ENCODE peak calls at places on chromosomes 13 and 19, in ten cellular contexts. X is H9, A is psoas muscle, O is endothelial cell, E is heart right ventricle, F is cardiac fibroblast, R is HFFc6, T is lower leg skin, V is sigmoid colon, B is BE2C. H is an unnamed sample.

GRCh38 chr19:38898788-38899446 is 501 bp downstream of the SIRT2 start:
- DNase-seq in X (no peak), A (no peak), O (no peak), E (no peak), F (peak), R (peak), T (no peak), V (no peak), B (no peak), H (no peak)

GRCh38 chr19:6739884-6740588 is 556 bp downstream of the TRIP10 start:
- DNase-seq in X (peak), A (peak), O (peak), E (peak), F (no peak), R (no peak), T (peak), V (no peak), B (no peak), H (no peak)

GRCh38 chr13:28792992-28793391 is 27.1 kb upstream of the MTUS2 start:
- DNase-seq in X (no peak), A (no peak), O (no peak), E (no peak), F (peak), R (peak), T (no peak), V (no peak), B (no peak), H (no peak)

GRCh38 chr13:76723551-76724232 is 162.5 kb downstream of the KCTD12 start:
- DNase-seq in X (peak), A (peak), O (no peak), E (peak), F (peak), R (peak), T (no peak), V (no peak), B (no peak), H (no peak)

GRCh38 chr13:36788276-36788675 is 30.7 kb upstream of the RFXAP start:
- DNase-seq in X (no peak), A (no peak), O (no peak), E (no peak), F (no peak), R (peak), T (no peak), V (no peak), B (no peak), H (no peak)

GRCh38 chr13:99577934-99578917 is 77.0 kb downstream of the TM9SF2 start:
- DNase-seq in X (no peak), A (no peak), O (no peak), E (no peak), F (peak), R (no peak), T (no peak), V (no peak), B (no peak), H (no peak)

GRCh38 chr13:79491715-79492114 is 10.8 kb downstream of the NDFIP2 start:
- DNase-seq in X (no peak), A (no peak), O (no peak), E (no peak), F (peak), R (peak), T (no peak), V (no peak), B (no peak), H (no peak)

GRCh38 chr13:41554626-41555386 is 97.5 kb downstream of the RGCC start:
- DNase-seq in X (no peak), A (no peak), O (no peak), E (no peak), F (no peak), R (no peak), T (no peak), V (no peak), B (no peak), H (no peak)

GRCh38 chr13:30047154-30047874 is 196.9 kb upstream of the UBL3 start:
- DNase-seq in X (no peak), A (no peak), O (no peak), E (no peak), F (no peak), R (no peak), T (no peak), V (no peak), B (no peak), H (no peak)

GRCh38 chr19:45501730-45502014 is 3.4 kb downstream of the PPM1N start:
- DNase-seq in X (peak), A (no peak), O (no peak), E (no peak), F (no peak), R (no peak), T (no peak), V (no peak), B (no peak), H (no peak)

GRCh38 chr13:39875583-39875982 is 220.1 kb downstream of the COG6 start:
- DNase-seq in X (no peak), A (no peak), O (no peak), E (no peak), F (peak), R (no peak), T (no peak), V (no peak), B (no peak), H (no peak)

GRCh38 chr13:73142091-73142490 is 83.3 kb downstream of the KLF5 start:
- DNase-seq in X (no peak), A (no peak), O (no peak), E (no peak), F (peak), R (no peak), T (no peak), V (no peak), B (no peak), H (no peak)

GRCh38 chr19:35146746-35147466 is 3.9 kb downstream of the FXYD7 start:
- DNase-seq in X (no peak), A (no peak), O (no peak), E (no peak), F (no peak), R (no peak), T (no peak), V (no peak), B (no peak), H (no peak)

GRCh38 chr19:28242317-28242927 is 970.5 kb downstream of the UQCRFS1 start:
- DNase-seq in X (peak), A (no peak), O (peak), E (peak), F (peak), R (no peak), T (no peak), V (no peak), B (no peak), H (no peak)

GRCh38 chr19:1853295-1854031 is 5.2 kb upstream of the REXO1 start:
- DNase-seq in X (peak), A (peak), O (peak), E (peak), F (peak), R (peak), T (peak), V (peak), B (peak), H (peak)

DNA sequence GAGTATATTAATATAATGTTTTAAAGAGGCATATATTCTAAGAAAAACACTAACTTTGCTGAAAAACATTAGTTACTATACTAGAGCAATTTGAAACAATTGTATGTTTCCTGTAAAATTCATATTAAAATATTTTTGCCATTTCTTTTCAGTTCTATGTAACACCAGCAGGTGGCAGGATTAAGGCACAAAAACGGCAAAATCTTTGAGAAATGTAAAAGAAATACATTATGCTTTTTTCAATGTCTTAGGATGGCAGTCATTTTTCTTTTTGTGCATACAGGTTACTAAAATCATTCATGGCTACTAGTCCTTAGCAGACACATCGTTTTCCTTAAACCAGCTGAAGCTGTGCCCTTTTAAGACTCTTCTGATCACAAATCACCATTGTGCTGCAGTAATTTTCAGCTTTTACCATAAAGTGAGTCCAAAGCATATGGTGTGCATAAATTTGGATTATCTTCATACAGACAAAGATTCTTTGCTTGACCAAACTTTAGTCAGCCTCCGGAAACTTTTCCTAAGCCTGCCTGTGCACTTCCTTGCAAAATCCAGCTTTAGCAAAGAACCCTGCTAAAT is 800.7 kb upstream of the SLITRK5 start:
- DNase-seq in X (no peak), A (no peak), O (no peak), E (no peak), F (peak), R (no peak), T (no peak), V (no peak), B (no peak), H (no peak)
- TF ChIP-seq CTCF in X (peak), A (no peak), O (peak), E (no peak), F (peak), R (peak), T (no peak), V (peak), B (peak), H (peak)

GRCh38 chr19:36939153-36939552 is 23.0 kb downstream of the ZNF568 start:
- DNase-seq in X (no peak), A (no peak), O (no peak), E (no peak), F (no peak), R (no peak), T (no peak), V (no peak), B (no peak), H (no peak)
- TF ChIP-seq CTCF in X (no peak), A (no peak), O (no peak), E (no peak), F (no peak), R (peak), T (no peak), V (no peak), B (peak), H (no peak)

GRCh38 chr19:14093117-14093784 is 2.7 kb upstream of the SAMD1 start:
- DNase-seq in X (no peak), A (no peak), O (no peak), E (no peak), F (no peak), R (no peak), T (no peak), V (no peak), B (no peak), H (no peak)

GRCh38 chr19:14094854-14095253 is 4.3 kb upstream of the SAMD1 start:
- DNase-seq in X (no peak), A (no peak), O (no peak), E (no peak), F (no peak), R (no peak), T (no peak), V (no peak), B (no peak), H (no peak)

GRCh38 chr19:14101003-14101545 is 10.5 kb upstream of the SAMD1 start:
- DNase-seq in X (no peak), A (no peak), O (no peak), E (no peak), F (no peak), R (no peak), T (no peak), V (no peak), B (no peak), H (no peak)

GRCh38 chr19:14096272-14096992 is 5.9 kb upstream of the SAMD1 start:
- DNase-seq in X (no peak), A (no peak), O (no peak), E (no peak), F (no peak), R (no peak), T (no peak), V (no peak), B (no peak), H (no peak)

GRCh38 chr19:14097532-14098151 is 7.1 kb upstream of the SAMD1 start:
- DNase-seq in X (no peak), A (no peak), O (no peak), E (no peak), F (no peak), R (no peak), T (no peak), V (no peak), B (no peak), H (no peak)
- TF ChIP-seq CTCF in X (peak), A (peak), O (no peak), E (no peak), F (peak), R (peak), T (no peak), V (no peak), B (peak), H (no peak)

GRCh38 chr13:94657167-94657566 is 55.2 kb downstream of the SOX21 start:
- DNase-seq in X (no peak), A (no peak), O (no peak), E (no peak), F (peak), R (peak), T (no peak), V (no peak), B (no peak), H (no peak)

GRCh38 chr13:94656766-94657165 is 55.1 kb downstream of the GPR180 start:
- DNase-seq in X (no peak), A (no peak), O (no peak), E (no peak), F (peak), R (peak), T (no peak), V (no peak), B (no peak), H (no peak)

GRCh38 chr13:94661396-94661795 is 50.9 kb downstream of the SOX21 start:
- DNase-seq in X (no peak), A (no peak), O (no peak), E (no peak), F (no peak), R (no peak), T (no peak), V (no peak), B (no peak), H (no peak)

GRCh38 chr13:94660695-94661324 is 51.5 kb downstream of the SOX21 start:
- DNase-seq in X (no peak), A (no peak), O (peak), E (no peak), F (peak), R (peak), T (no peak), V (no peak), B (no peak), H (no peak)

DNA sequence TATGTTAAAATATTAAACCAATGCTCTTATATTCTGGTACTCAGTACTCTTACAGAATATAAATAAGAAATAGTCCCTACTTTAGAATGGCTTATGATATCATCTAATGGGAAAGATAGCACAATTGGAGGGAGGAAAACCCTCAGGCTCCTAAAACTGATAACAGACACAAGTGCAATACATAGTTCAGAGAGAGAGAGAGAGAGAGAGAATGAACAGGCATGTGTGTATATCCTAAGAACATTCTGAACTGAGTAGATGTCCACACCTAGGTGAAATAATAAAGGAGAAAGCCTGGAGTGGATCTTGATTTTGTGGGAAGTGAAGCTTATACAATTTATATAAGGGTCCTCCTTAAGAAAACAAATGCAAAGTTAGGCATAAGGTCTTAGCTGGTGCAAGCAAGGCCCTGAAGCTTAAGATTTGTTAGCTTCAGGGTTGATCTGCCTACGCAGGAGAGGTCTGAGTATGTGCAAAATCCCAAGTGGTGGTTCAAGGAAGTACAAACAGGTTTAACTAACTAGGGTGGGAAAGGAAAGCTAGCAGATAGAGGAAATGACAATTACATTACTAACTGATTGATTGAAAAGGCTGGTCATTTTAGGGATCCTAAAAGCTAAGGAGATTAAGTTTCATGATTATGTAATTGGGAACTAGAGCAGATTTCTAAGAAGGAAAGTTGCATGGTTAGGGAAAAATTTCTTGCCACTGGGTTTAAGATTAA is 53.3 kb downstream of the SOX21 start:
- DNase-seq in X (no peak), A (no peak), O (no peak), E (no peak), F (no peak), R (no peak), T (no peak), V (no peak), B (no peak), H (no peak)
- TF ChIP-seq CTCF in X (peak), A (no peak), O (peak), E (no peak), F (no peak), R (peak), T (no peak), V (no peak), B (no peak), H (no peak)

GRCh38 chr19:17677002-17677401 is 11.2 kb downstream of the UNC13A start:
- DNase-seq in X (no peak), A (no peak), O (no peak), E (no peak), F (no peak), R (no peak), T (no peak), V (no peak), B (no peak), H (no peak)
- TF ChIP-seq CTCF in X (peak), A (no peak), O (no peak), E (no peak), F (no peak), R (peak), T (no peak), V (no peak), B (no peak), H (no peak)

DNA sequence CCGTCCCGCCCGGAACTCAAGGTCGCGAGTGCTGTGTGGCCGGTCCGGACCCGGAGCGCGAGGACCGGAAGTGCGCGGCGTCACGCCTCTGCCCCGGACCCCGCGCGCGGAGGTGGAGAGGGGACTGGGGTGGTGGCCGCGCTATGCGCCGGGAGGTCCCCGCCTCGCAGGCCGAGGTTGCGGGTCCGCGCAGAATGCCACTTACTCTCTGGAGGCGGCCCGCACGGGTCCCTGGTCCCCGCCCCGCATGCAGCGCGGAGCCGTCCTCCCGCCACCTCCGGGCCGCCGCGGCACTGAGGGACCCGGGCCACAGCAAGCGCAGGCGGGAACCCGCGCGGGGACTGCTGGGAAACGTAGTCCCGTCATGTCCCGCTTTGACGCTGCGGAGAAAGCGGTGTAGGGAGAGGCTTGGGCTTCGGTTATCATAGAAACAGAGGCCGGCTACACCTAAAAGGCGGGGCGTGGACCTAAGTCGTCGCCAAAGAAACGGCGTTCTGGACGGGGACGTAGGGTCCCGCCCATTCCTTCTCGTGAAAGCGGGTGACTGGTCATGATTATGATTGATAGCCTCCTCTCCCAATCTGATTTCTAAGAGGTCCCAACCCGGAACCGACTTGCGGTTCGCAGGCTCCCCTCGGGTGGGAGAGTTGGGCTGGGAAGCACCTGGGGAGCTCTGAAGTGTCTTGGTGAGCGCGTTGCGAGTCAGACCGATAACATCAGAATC is at the start of gene ZNF837:
- DNase-seq in X (peak), A (peak), O (peak), E (peak), F (peak), R (peak), T (peak), V (peak), B (peak), H (peak)
- TF ChIP-seq CTCF in X (no peak), A (no peak), O (no peak), E (no peak), F (no peak), R (no peak), T (no peak), V (no peak), B (no peak), H (no peak)

GRCh38 chr19:47416667-47417033 is 2.7 kb downstream of the MEIS3 start:
- DNase-seq in X (no peak), A (no peak), O (no peak), E (no peak), F (no peak), R (no peak), T (no peak), V (no peak), B (no peak), H (no peak)

GRCh38 chr19:47413941-47414340 is 5.4 kb downstream of the MEIS3 start:
- DNase-seq in X (no peak), A (no peak), O (no peak), E (no peak), F (no peak), R (no peak), T (no peak), V (no peak), B (no peak), H (no peak)

GRCh38 chr19:47417107-47417745 is 2.1 kb downstream of the MEIS3 start:
- DNase-seq in X (no peak), A (no peak), O (no peak), E (no peak), F (no peak), R (no peak), T (no peak), V (no peak), B (no peak), H (no peak)

GRCh38 chr19:47415953-47416666 is 3.2 kb downstream of the MEIS3 start:
- DNase-seq in X (no peak), A (no peak), O (no peak), E (no peak), F (no peak), R (no peak), T (no peak), V (no peak), B (no peak), H (no peak)

DNA sequence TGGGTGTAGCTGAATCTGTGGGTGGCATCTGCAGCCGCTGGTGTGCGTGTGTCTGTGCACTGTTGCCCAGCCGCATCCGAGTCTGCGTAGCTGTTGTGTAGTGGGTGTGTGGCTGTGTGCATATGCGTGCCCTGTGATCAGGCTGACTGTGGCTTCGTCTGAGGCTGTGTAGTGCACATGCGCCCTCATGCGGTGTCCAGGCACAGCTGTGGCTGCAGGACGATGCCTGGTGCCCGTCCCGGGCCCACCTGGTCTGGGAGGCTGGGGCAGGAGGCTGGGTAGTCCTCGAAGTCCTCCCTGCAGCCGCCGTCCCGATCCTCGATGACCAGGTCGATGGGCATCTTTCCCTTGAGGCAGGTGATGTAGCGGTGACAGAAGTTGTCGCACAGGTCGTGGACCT is 4.9 kb downstream of the MEIS3 start:
- DNase-seq in X (no peak), A (no peak), O (peak), E (no peak), F (no peak), R (no peak), T (no peak), V (no peak), B (peak), H (peak)
- TF ChIP-seq CTCF in X (peak), A (no peak), O (no peak), E (no peak), F (no peak), R (no peak), T (no peak), V (no peak), B (peak), H (no peak)

GRCh38 chr19:5026706-5027273 is 57.9 kb downstream of the KDM4B start:
- DNase-seq in X (no peak), A (no peak), O (no peak), E (no peak), F (peak), R (no peak), T (peak), V (no peak), B (no peak), H (no peak)
- TF ChIP-seq CTCF in X (peak), A (no peak), O (no peak), E (no peak), F (peak), R (peak), T (no peak), V (no peak), B (no peak), H (no peak)

GRCh38 chr19:43934055-43934984 is 762 bp downstream of the ZNF45 start:
- DNase-seq in X (no peak), A (no peak), O (peak), E (no peak), F (peak), R (peak), T (no peak), V (no peak), B (no peak), H (no peak)
- TF ChIP-seq CTCF in X (peak), A (no peak), O (no peak), E (no peak), F (no peak), R (peak), T (no peak), V (no peak), B (no peak), H (no peak)